ENCODE peak calls at places on chromosomes 2 and 18, in eight cellular contexts. N, K, E, P, X, O, S and Q are unnamed samples.
A peak's percentile ranks its signal among the peaks of the same experiment; 100 is the strongest.

GRCh38 chr18:25832008-25832604 is 258.3 kb downstream of the SS18 start:
- DNase-seq in P (peak; percentile 83), E (peak; percentile 68), S (peak; percentile 42), X (peak; percentile 18), O (peak; percentile 43), N (peak; percentile 31), K (peak; percentile 82), Q (no peak)

GRCh38 chr18:35334821-35335220 is 9.4 kb downstream of the ZNF24 start:
- DNase-seq in X (no peak), N (no peak), E (peak; percentile 42), O (no peak), S (no peak), P (no peak), K (no peak), Q (no peak)

GRCh38 chr2:188607501-188607900 is 315.8 kb downstream of the GULP1 start:
- DNase-seq in E (peak; percentile 35), N (peak; percentile 22), O (peak; percentile 81), X (no peak), S (no peak), P (no peak), K (no peak), Q (no peak)

GRCh38 chr2:238868067-238868524 is 20.2 kb downstream of the TWIST2 start:
- DNase-seq in X (no peak), K (no peak), N (no peak), E (peak; percentile 82), S (no peak), O (no peak), P (no peak), Q (no peak)

GRCh38 chr2:225566798-225567197 is 167.3 kb downstream of the NYAP2 start:
- DNase-seq in P (no peak), N (peak; percentile 19), K (no peak), S (no peak), O (no peak), E (peak; percentile 14), X (no peak), Q (no peak)

GRCh38 chr2:7625392-7626138 is 708.4 kb downstream of the RNF144A start:
- DNase-seq in X (no peak), K (no peak), P (no peak), S (no peak), N (no peak), E (no peak), O (no peak), Q (no peak)

GRCh38 chr2:6352247-6352646 is 513.5 kb downstream of the CMPK2 start:
- DNase-seq in P (no peak), E (no peak), K (no peak), S (no peak), X (no peak), N (no peak), O (peak; percentile 56), Q (peak; percentile 89)

GRCh38 chr2:172106128-172106961 is 3.6 kb upstream of the DLX2 start:
- DNase-seq in E (peak; percentile 35), O (peak; percentile 30), K (peak; percentile 82), X (no peak), N (peak; percentile 71), S (no peak), P (peak; percentile 80), Q (no peak)

GRCh38 chr18:50776383-50776782 is 43.4 kb downstream of the MRO start:
- DNase-seq in O (no peak), S (no peak), P (no peak), X (no peak), E (no peak), K (no peak), N (no peak), Q (no peak)

GRCh38 chr2:166917433-166917832 is 29.2 kb downstream of the XIRP2 start:
- DNase-seq in E (no peak), N (no peak), P (no peak), K (no peak), S (no peak), O (no peak), X (no peak), Q (no peak)

GRCh38 chr2:179661986-179662385 is 199.4 kb downstream of the ZNF385B start:
- DNase-seq in O (peak; percentile 53), K (no peak), N (no peak), E (no peak), X (no peak), P (no peak), S (no peak), Q (no peak)

GRCh38 chr2:54867457-54867856 is 144.0 kb downstream of the EML6 start:
- DNase-seq in E (no peak), K (no peak), O (no peak), S (no peak), X (no peak), N (no peak), P (no peak), Q (peak; percentile 26)

GRCh38 chr2:29293830-29294438 is 178.7 kb downstream of the CLIP4 start:
- DNase-seq in P (peak; percentile 86), S (no peak), N (peak; percentile 19), E (peak; percentile 27), O (peak; percentile 12), K (peak; percentile 74), X (peak; percentile 64), Q (no peak)

GRCh38 chr2:134679740-134680139 is 39.1 kb downstream of the TMEM163 start:
- DNase-seq in P (no peak), O (no peak), X (no peak), S (no peak), E (no peak), N (no peak), K (no peak), Q (no peak)

GRCh38 chr18:75247601-75248421 is 37.2 kb downstream of the TSHZ1 start:
- DNase-seq in K (no peak), P (no peak), X (no peak), E (peak; percentile 62), S (no peak), O (peak; percentile 18), N (peak; percentile 7), Q (no peak)

GRCh38 chr2:213187833-213188532 is 36.6 kb upstream of the IKZF2 start:
- DNase-seq in K (peak; percentile 83), S (no peak), X (peak; percentile 13), P (peak; percentile 57), O (no peak), N (peak; percentile 52), E (no peak), Q (no peak)

GRCh38 chr2:209334188-209335017 is 89.4 kb upstream of the MAP2 start:
- DNase-seq in E (peak; percentile 60), S (peak; percentile 33), N (peak; percentile 62), K (peak; percentile 78), X (peak; percentile 69), O (peak; percentile 68), P (peak; percentile 61), Q (peak; percentile 3)

DNA sequence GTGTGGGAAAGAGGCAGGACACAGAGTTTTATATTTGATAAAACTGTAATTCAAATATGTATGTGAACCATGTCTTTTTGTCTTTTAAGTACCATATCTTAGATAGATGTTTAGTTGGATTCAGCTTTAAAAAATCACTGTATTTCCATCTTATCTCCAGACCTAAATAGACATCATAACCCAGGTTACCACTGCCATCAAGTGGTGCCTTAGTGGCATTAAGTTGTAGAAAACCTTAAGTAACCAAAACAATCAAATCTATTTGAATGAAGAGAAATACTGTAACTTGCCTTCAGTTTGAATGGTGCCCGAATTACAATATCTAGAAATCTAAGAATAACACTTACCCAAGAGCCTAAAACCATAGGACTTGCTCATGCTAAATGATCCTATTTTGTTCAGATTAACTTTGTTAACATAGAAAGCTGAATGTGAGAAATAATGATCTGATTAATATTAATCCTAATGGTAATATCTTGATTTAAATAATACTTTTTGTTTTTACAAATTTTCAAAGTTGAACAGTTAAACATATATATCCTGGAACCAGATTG is 92.5 kb upstream of the MAP2 start:
- DNase-seq in S (no peak), O (peak; percentile 44), E (peak; percentile 66), X (no peak), K (peak; percentile 62), P (no peak), N (peak; percentile 66), Q (peak; percentile 2)
- TF ChIP-seq CTCF in S (no peak), O (peak; percentile 44), E (peak; percentile 47), X (peak; percentile 66), K (peak; percentile 65), P (peak; percentile 43), N (peak; percentile 54), Q (no peak)

DNA sequence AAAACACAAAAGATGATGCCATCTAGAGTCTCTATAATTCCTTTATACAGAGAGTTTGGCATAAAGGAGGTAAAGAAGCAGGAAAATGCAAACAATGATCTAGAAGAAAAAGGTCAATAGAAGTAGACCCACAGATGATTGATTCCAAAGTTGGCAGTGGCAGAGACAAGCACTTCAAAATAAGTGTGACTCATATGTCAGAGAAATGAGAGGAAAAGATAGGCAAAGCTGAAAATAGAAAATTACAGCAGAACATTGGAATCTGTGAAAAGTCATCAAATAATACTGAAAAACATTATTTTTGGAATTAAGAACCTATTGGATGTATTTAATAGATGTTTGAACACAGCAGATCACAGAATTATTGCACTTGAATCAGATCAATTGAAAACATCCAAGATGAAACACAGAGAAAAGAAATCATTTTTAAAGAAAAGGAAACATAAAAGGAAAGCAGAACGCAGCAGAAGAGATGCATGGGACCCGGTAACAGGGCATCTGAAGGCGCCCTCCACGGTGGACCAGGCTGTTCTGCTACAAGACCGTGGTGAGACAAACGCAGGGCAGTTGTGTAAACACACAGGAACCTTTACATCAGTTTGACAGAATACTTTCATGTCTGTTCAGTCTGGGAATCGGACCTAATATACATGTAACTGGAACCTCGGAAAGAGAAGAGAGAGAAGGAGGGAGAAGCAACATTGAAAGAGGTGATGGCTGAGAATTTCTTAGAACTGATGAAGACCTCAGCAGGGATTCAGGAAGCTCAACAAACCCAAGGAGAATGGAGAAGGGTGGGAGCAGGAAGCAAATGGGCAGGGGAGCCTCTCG is 74.6 kb upstream of the GPC1 start:
- DNase-seq in X (no peak), P (no peak), E (no peak), S (no peak), K (no peak), O (no peak), N (no peak), Q (no peak)
- H3K4me3 ChIP-seq in X (no peak overlapping the region), P (no peak overlapping the region), E (no peak overlapping the region), S (no peak overlapping the region), K (no peak overlapping the region), O (no peak overlapping the region), N (no peak overlapping the region), Q (no peak overlapping the region)

DNA sequence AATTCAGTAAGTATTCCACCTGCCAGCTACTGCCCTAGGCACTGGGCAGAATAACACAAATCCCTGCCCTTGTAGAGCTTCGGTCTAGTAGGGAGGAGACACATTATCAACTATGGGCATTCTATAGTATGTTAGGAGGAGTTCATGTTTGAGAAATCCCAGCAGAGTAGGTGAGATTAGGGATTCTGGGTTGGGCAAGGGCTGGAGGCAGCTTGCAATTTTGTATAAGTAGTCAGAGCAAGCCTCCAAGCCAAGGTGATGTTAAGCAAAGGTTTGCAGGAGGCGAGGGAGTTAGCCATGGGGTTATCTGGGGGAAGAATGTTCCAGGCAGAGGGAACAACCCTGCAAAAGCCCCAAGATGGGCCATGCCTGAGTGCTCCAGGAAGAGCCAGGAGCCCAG is 187.9 kb upstream of the HS6ST1 start:
- DNase-seq in O (no peak), X (no peak), P (no peak), E (no peak), S (no peak), K (no peak), N (no peak), Q (no peak)
- TF ChIP-seq CTCF in O (no peak), X (no peak), P (no peak), E (no peak), S (no peak), K (no peak), N (no peak), Q (no peak)

GRCh38 chr2:143145056-143145455 is 15.8 kb downstream of the ARHGAP15 start:
- DNase-seq in S (no peak), K (no peak), E (no peak), X (no peak), N (no peak), O (no peak), P (no peak), Q (no peak)

GRCh38 chr2:143139835-143140393 is 10.7 kb downstream of the ARHGAP15 start:
- DNase-seq in O (no peak), E (no peak), P (no peak), X (no peak), N (no peak), S (no peak), K (no peak), Q (no peak)

GRCh38 chr2:143140864-143141637 is 11.8 kb downstream of the ARHGAP15 start:
- DNase-seq in X (no peak), O (no peak), P (no peak), N (no peak), E (no peak), S (no peak), K (no peak), Q (no peak)
- H3K4me3 ChIP-seq in X (no peak overlapping the region), O (no peak overlapping the region), P (no peak overlapping the region), N (no peak overlapping the region), E (no peak overlapping the region), S (no peak overlapping the region), K (no peak overlapping the region), Q (peak overlapping the region; percentile 25)